ENCODE peak calls at places on chromosomes 12 and 14, in five cellular contexts. F, Q, B, P and Z are unnamed samples.

GRCh38 chr12:14567311-14568195 is at the start of gene PLBD1:
- DNase-seq in F (peak), Q (peak), B (peak), P (peak), Z (peak)

GRCh38 chr12:28446031-28446430 is 255.8 kb downstream of the CCDC91 start:
- DNase-seq in F (no peak), Q (no peak), B (no peak), P (no peak), Z (no peak)

GRCh38 chr12:4047441-4047840 is 174.2 kb upstream of the PARP11 start:
- DNase-seq in F (no peak), Q (no peak), B (no peak), P (no peak), Z (no peak)

GRCh38 chr14:28653521-28653920 is 113.1 kb upstream of the FOXG1 start:
- DNase-seq in F (no peak), Q (no peak), B (no peak), P (no peak), Z (no peak)

GRCh38 chr14:99273724-99274345 is 1.8 kb upstream of the BCL11B start:
- DNase-seq in F (no peak), Q (no peak), B (no peak), P (no peak), Z (no peak)

GRCh38 chr12:46401703-46402102 is 29.1 kb upstream of the SLC38A2 start:
- DNase-seq in F (no peak), Q (no peak), B (no peak), P (no peak), Z (peak)

GRCh38 chr14:96037891-96038557 is 1.1 kb upstream of the C14orf132 start:
- DNase-seq in F (no peak), Q (no peak), B (no peak), P (peak), Z (peak)

GRCh38 chr12:131126662-131127173 is 173.0 kb downstream of the ADGRD1 start:
- DNase-seq in F (no peak), Q (no peak), B (no peak), P (no peak), Z (no peak)

GRCh38 chr12:114340231-114340630 is 65.7 kb downstream of the TBX5 start:
- DNase-seq in F (no peak), Q (no peak), B (no peak), P (no peak), Z (no peak)

GRCh38 chr12:108337235-108338223 is 1.6 kb downstream of the CMKLR1 start:
- DNase-seq in F (no peak), Q (peak), B (no peak), P (peak), Z (no peak)

DNA sequence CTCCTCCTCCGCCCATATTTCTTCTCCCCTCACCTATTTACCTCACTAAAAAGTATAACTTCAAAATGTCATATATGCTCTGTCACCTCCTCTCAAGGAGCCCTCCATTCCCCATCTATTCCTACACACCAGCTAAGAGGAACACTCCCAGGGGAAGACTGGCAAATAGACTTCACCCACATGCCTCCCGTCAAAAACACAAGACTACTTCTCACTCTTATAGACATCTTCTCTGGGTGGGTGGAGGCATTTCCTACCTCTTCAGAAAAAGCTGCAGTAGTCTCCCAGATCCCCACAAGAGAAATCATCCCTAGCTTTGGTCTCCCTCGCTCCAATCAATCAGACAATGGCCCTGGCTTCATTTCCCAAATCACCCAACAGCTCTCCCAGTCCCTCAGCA is 66.2 kb downstream of the MOK start:
- DNase-seq in F (no peak), Q (no peak), B (no peak), P (no peak), Z (no peak)
- H2BK120ac ChIP-seq in F (no peak), Q (no peak), B (no peak), P (no peak), Z (no peak)

GRCh38 chr14:35855886-35856481 is 29.8 kb downstream of the BRMS1L start:
- DNase-seq in F (no peak), Q (no peak), B (no peak), P (no peak), Z (no peak)

GRCh38 chr14:35853225-35853624 is 27.1 kb downstream of the BRMS1L start:
- DNase-seq in F (no peak), Q (no peak), B (no peak), P (no peak), Z (no peak)

GRCh38 chr14:35858521-35859209 is 32.5 kb downstream of the BRMS1L start:
- DNase-seq in F (no peak), Q (peak), B (no peak), P (no peak), Z (peak)

GRCh38 chr14:35851823-35852222 is 25.7 kb downstream of the BRMS1L start:
- DNase-seq in F (no peak), Q (no peak), B (no peak), P (no peak), Z (no peak)

DNA sequence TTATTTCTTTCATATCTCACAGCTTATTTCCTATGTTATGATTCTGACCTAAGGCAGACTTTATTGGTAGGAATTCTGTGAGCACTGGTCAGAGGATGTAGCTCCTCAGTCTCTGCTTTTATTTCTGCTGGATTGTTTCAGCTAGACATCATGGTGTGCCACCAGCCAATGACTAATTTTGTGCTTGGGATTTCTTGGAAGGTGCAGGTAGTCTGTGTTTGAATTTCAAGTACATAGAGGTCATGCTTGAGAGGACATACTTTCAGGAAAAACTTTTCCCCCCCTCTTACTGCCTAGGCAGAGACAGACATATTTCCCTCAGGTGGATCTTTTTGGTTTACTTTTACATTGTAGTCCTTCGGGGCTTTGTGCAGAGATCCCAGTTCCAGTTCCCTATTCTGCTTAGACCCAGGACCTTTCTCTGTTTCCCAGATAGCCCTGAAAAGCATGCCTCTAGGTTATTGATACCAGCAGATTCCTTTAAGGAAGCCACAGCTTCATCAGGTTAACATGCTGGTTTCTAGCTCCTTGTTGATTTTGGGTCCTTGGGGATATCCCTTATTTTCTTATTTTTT is 28.6 kb downstream of the BRMS1L start:
- DNase-seq in F (no peak), Q (peak), B (no peak), P (no peak), Z (no peak)
- H2BK120ac ChIP-seq in F (no peak), Q (no peak), B (no peak), P (no peak), Z (no peak)

DNA sequence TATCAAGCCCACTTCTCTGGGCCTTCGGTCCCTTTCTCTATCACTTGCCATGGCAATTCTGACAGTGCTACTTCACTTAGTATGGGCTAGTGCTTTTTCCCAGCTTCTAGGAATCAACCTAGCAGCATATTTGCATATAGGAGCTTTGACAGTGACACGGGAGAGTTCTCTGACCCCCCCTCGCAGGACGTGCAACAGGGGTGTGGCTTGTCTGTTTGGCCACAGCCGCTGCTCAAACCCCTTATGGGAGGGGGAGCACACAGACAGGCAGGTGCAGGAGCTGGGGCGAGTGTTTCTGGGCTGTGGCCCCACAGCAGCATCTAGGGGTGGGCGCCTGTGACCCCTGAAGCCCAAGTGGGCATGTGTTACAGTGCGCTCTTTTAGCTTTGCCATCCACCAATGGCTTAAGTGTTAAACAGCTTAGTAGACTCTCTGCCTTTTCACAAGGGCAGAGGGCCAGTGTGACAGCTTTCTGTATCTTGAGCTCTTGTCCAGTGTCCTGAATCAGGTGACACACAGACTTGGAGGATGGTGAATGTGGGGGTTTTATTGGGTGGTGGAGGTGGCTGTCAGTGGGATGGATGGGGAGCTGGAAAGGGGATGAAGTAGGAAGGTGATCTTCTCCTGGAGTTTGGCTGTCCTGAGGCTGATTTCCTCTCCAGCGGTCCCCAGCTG is 229.3 kb downstream of the PCNX1 start:
- DNase-seq in F (no peak), Q (no peak), B (no peak), P (peak), Z (no peak)
- H2BK120ac ChIP-seq in F (no peak), Q (no peak), B (no peak), P (no peak), Z (no peak)

DNA sequence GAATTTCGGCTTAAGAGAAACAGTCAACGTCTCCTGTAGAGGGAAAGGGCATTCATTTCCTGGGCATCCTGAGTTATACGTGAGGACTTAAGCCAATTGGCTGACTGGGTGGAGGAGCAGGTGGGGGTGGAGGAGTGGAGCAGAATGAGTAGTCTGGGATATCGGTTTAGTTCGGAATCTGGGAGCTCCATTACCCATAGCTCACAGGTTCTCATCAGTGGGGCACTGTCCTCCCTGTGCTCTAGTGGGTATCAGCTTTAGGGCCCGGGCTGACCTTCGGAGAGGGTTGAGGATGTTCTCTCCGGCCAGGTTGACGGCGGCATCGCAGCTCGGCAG is 704 bp downstream of the SDR39U1 start:
- DNase-seq in F (no peak), Q (peak), B (no peak), P (no peak), Z (no peak)
- H2BK120ac ChIP-seq in F (no peak), Q (peak), B (no peak), P (no peak), Z (no peak)

DNA sequence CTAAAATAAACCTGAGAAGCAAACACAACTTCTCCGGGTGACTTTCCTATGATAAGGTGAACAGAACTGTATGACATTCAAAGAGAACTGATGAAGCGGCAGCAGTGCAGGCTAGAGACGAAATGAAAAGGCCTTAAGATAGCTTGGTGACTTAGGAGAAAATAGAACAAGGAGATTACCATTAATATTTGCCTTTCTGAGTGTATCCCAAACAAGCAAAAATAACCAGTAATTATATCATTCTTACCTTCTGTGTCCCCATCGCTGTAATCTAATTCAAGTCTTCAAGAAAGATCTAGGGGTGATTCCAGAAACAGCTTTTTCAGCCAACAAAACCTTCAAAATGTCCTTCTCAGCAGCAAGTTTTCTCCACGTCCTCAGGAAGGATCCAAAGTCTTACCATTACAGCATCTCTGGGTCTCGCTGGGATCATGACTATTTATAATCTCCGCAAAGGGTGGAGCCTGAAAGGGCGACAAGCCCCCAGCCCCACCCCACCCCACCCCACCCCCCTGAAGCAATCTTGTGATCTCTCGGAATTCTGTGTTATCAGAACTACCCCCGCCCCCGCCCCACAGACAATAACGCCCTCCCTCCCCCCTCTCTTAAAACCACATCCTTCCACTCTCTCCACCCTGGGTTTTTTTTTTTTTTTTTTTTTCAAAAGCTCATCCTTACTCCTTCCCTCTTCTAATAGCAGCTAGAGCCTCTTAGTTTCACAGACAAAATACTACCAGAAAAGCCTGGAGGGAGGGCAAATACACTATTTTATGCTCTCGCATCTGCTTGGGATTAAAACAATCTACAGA is at the start of gene SLC2A3:
- DNase-seq in F (peak), Q (peak), B (peak), P (peak), Z (peak)
- H2BK120ac ChIP-seq in F (no peak), Q (peak), B (no peak), P (no peak), Z (no peak)

DNA sequence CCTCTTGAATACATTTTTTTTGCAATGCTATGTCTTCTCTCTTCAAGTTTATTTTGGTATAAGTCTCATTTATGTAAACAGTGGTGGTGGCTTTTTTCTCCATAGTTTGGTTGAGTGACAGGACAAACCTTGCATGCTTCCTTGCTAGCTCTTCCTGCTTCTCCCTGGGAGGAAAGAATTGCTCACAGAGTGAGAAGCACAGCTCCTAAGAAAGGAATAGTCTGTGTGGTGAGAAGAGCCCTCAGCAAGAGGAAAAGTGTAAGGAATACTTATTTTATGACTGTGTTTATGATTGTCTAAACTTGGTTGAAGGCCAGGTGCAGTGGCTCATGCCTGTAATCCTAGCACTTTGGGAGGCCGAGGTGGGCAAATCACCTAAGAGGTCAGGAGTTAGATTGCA is 11.5 kb downstream of the CCDC175 start:
- DNase-seq in F (no peak), Q (no peak), B (no peak), P (no peak), Z (no peak)
- H2BK120ac ChIP-seq in F (no peak), Q (no peak), B (no peak), P (no peak), Z (no peak)

GRCh38 chr12:68557011-68557715 is 53.5 kb upstream of the RAP1B start:
- DNase-seq in F (no peak), Q (peak), B (no peak), P (no peak), Z (peak)
- H2BK120ac ChIP-seq in F (no peak), Q (no peak), B (no peak), P (no peak), Z (no peak)

DNA sequence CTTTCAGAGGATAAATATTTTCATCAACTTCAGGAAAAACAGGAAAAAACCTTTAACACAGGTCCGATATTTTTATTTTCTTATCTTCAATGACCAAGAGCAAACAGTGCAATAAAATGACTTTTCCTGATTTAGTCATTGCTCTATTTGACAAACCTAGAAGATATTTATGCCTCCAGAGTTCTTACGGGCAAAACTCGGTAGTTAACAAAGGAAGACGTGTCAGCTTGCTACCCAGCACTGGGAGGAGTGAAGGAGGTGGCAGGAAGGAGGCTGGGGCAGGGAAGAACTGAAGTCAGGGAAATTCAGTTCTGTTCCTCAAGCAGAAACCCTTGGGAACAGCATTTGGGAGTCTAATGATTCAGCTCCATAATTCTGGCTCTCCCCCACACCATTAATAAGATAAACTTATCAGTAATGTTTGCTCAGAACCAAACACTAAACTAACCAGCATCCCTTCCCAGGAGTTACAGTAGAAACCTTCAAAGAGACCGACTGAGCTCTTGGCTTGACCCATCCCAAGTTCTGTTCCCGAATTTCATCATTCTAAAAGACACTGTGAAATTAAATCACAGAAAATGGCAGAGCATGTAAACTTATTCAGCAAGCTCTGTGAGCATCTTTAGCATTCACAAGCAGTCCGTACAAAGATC is 163.3 kb downstream of the APAF1 start:
- DNase-seq in F (no peak), Q (no peak), B (no peak), P (no peak), Z (no peak)
- H2BK120ac ChIP-seq in F (no peak), Q (no peak), B (no peak), P (no peak), Z (no peak)

GRCh38 chr14:64584185-64584584 is 34.4 kb downstream of the PPP1R36 start:
- DNase-seq in F (no peak), Q (no peak), B (no peak), P (no peak), Z (no peak)
- H2BK120ac ChIP-seq in F (no peak), Q (no peak), B (no peak), P (no peak), Z (no peak)

DNA sequence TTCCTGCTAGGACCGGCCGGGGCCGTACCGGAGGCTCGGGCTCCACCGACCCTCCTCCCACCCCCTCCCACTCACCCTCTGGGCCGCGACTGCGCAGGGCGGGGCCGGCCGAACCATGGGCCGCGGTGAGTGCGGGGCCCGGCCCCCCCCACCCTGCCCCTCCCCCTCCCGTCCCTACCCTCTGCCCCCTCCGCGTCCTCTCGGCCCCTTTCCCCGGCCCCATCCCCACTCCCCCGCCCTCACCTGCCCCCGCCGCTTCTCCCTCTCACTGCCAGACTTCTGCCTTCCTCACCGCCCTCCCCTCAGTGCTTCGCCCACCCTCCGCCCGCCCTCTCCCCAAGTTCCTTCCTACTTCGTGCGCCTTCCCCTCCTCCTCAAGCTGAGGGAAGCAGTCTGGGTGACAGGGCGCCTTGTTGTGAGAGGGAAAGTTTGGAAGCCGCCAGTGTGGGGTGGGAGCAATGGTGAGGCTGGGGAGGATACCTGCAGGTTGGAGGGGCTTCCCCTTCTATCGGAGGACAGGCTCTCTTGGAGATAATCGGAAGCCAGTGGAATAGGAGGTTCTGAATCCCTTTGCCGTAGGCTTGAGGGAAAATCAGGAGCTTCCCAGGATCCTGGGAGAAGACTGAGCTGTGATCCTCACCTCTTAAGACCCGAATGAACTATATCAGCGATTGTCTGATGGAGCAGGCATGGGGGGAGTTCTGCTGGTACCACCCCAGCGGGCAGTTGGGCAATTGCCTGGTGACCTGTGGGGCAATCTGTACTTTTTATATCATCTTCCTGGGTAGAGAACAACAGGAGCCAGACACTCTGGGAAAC is 472 bp downstream of the MBD6 start:
- DNase-seq in F (no peak), Q (peak), B (peak), P (no peak), Z (peak)
- H2BK120ac ChIP-seq in F (peak), Q (peak), B (no peak), P (no peak), Z (peak)